ENCODE peak calls at places on chromosome 16, in four cellular contexts. Q is A549, Z is H1, V is HepG2. D is an unnamed sample.

GRCh38 chr16:84199861-84200260 is 8.9 kb downstream of the ADAD2 start:
- DNase-seq in Z (no peak), Q (no peak), V (no peak), D (no peak)

GRCh38 chr16:12771341-12771798 is 32.3 kb downstream of the CPPED1 start:
- DNase-seq in Z (no peak), Q (no peak), V (peak; percentile 52), D (peak; percentile 68)

GRCh38 chr16:26569793-26570192 is 496.9 kb upstream of the C16orf82 start:
- DNase-seq in Q (peak; percentile 20), V (peak; percentile 15), Z (no peak), D (no peak)

GRCh38 chr16:46427340-46428107 is 193.7 kb downstream of the SHCBP1 start:
- DNase-seq in Q (no peak), Z (no peak), V (no peak), D (no peak)

GRCh38 chr16:85441189-85441889 is 171.8 kb upstream of the GSE1 start:
- DNase-seq in V (peak; percentile 71), Z (no peak), Q (peak; percentile 34), D (no peak)

GRCh38 chr16:51569204-51569911 is 418.3 kb upstream of the SALL1 start:
- DNase-seq in V (no peak), Q (no peak), Z (no peak), D (peak; percentile 60)

GRCh38 chr16:79599837-79600635 is 501 bp downstream of the MAF start:
- DNase-seq in Q (peak; percentile 49), V (no peak), Z (no peak), D (no peak)

GRCh38 chr16:85746431-85747227 is 4.3 kb downstream of the C16orf74 start:
- DNase-seq in V (no peak), Q (peak; percentile 59), Z (peak; percentile 56), D (no peak)

GRCh38 chr16:51374346-51374745 is 223.3 kb upstream of the SALL1 start:
- DNase-seq in Z (no peak), V (no peak), Q (peak; percentile 20), D (no peak)

GRCh38 chr16:67537270-67537635 is 8.6 kb downstream of the RIPOR1 start:
- DNase-seq in Z (no peak), Q (no peak), V (no peak), D (peak; percentile 79)

GRCh38 chr16:48608452-48608851 is 1.5 kb downstream of the N4BP1 start:
- DNase-seq in Q (no peak), Z (no peak), V (no peak), D (no peak)

GRCh38 chr16:9364721-9365693 is 273.6 kb downstream of the HAPSTR1 start:
- DNase-seq in Z (no peak), V (peak; percentile 86), Q (no peak), D (no peak)

GRCh38 chr16:29816694-29817441 is 916 bp downstream of the PAGR1 start:
- DNase-seq in V (peak; percentile 47), Q (peak; percentile 71), Z (no peak), D (peak; percentile 56)

GRCh38 chr16:1468456-1468855 is 6.4 kb downstream of the CLCN7 start:
- DNase-seq in Q (no peak), Z (no peak), V (no peak), D (no peak)

GRCh38 chr16:67447508-67448076 is 16.7 kb downstream of the HSD11B2 start:
- DNase-seq in Q (peak; percentile 64), Z (no peak), V (peak; percentile 49), D (peak; percentile 41)

GRCh38 chr16:70520612-70521297 is 2.6 kb downstream of the COG4 start:
- DNase-seq in V (no peak), Q (no peak), Z (no peak), D (no peak)

GRCh38 chr16:24255446-24256352 is at the start of gene CACNG3:
- DNase-seq in Z (peak; percentile 46), Q (peak; percentile 10), V (peak; percentile 37), D (peak; percentile 30)

GRCh38 chr16:12426122-12426521 is 377.6 kb downstream of the CPPED1 start:
- DNase-seq in Q (no peak), V (no peak), Z (no peak), D (no peak)

GRCh38 chr16:30551781-30552180 is 6.4 kb downstream of the ZNF764 start:
- DNase-seq in Z (no peak), Q (no peak), V (no peak), D (no peak)

GRCh38 chr16:19809121-19809635 is 75.5 kb downstream of the GPRC5B start:
- DNase-seq in Q (peak; percentile 26), Z (no peak), V (no peak), D (no peak)

GRCh38 chr16:7344806-7345416 is 12.3 kb downstream of the RBFOX1 start:
- DNase-seq in Z (no peak), V (no peak), Q (no peak), D (no peak)

GRCh38 chr16:346587-346986 is 5.9 kb downstream of the AXIN1 start:
- DNase-seq in Z (no peak), V (no peak), Q (no peak), D (no peak)

GRCh38 chr16:27642753-27643152 is 92.8 kb downstream of the KATNIP start:
- DNase-seq in V (peak; percentile 35), Q (peak; percentile 44), Z (no peak), D (no peak)

GRCh38 chr16:80034948-80035700 is 434.6 kb upstream of the MAF start:
- DNase-seq in V (no peak), Z (no peak), Q (peak; percentile 47), D (no peak)

GRCh38 chr16:74847202-74847601 is 72.6 kb upstream of the FA2H start:
- DNase-seq in Q (no peak), Z (no peak), V (no peak), D (no peak)

GRCh38 chr16:27774779-27775178 is 224.8 kb downstream of the KATNIP start:
- DNase-seq in Z (no peak), Q (no peak), V (no peak), D (no peak)

GRCh38 chr16:69179255-69180010 is 7.5 kb upstream of the SNTB2 start:
- DNase-seq in Q (peak; percentile 37), Z (no peak), V (peak; percentile 40), D (peak; percentile 89)

GRCh38 chr16:57801856-57802634 is at the start of gene KIFC3:
- DNase-seq in Q (peak; percentile 80), Z (no peak), V (peak; percentile 79), D (peak; percentile 78)
- TF ChIP-seq JUN in Q (peak; percentile 71), Z (no peak), V (no peak), D (no peak)

DNA sequence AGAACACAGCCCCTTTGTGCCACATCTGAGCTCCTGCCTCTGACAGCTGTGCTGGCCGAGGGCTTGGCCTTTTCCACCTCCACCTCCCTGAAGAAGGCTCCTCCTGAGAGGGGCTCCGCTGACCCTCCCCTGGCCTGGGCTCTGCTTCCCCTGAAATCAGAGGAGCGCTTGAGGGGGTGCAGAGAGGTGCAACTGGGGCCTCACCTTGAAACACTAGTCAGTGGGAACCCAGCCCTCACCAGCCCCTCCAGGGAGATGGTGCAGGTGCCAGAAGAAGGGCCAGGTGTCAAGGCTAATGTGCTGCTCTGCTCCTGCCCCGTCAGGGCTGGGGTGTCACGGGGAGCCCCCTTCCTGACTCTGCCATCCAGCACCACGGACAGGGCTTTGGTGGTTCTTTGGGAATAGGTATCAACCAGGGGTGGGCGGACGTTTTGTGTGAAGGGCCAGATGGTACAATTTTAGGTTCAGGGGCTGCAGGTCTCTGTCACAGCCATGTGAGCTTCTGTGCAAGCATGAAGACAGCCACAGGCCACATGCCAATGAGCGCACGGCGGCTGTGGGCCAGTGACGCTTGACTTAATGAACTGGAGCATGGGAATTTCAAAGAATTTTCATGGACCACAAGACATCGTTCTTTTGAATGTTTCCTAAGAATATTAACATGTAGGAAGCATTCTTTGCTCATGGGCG is 2.1 kb upstream of the ZG16B start:
- DNase-seq in Z (no peak), Q (no peak), V (no peak), D (no peak)
- TF ChIP-seq MAX in Z (no peak), Q (no peak), V (no peak), D (no peak)

GRCh38 chr16:87550510-87550961 is 51.8 kb upstream of the JPH3 start:
- DNase-seq in V (no peak), Z (no peak), Q (peak; percentile 25), D (no peak)
- TF ChIP-seq JUN in V (peak; percentile 57), Z (no peak), Q (no peak), D (no peak)

DNA sequence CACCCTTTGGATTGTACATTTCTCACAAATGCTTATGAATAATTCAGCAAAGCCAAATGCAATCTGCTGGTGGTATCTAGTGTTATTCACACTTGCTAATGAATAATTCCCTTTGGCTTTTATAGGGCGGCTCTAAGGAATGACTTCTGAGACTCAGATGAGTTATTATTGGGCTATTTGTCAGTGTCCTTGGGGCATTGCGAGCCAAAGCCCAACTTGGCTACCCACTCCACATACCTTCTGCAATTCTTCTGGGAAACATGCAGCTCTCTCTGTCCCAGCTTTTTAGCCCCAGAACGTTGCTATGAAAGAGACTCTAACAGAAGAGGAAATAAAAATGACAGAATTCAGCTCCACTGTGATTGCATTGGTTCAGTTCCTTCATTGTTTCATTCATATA is 41.2 kb downstream of the FTO start:
- DNase-seq in V (no peak), Z (no peak), Q (no peak), D (no peak)
- TF ChIP-seq MAX in V (no peak), Z (no peak), Q (no peak), D (no peak)

D was measured in endothelial cell of umbilical vein.